ENCODE peak calls at places on chromosomes 11 and 22, in four cellular contexts. S is stimulated activated CD4-positive, alpha-beta T cell treated with anti-CD3 and anti-CD28 coated beads, Interleukin-15, amount 100 ng/mL, for 48 hours; R is activated CD4-positive, alpha-beta T cell treated with anti-CD3 and anti-CD28 coated beads, Interleukin-2, amount 50 U/mL, for 24 hours; F is fibroblast of lung. C is an unnamed sample.

GRCh38 chr11:2691991-2692841 is 7.6 kb downstream of the KCNQ1OT1 start:
- DNase-seq in F (no peak), R (no peak), S (no peak), C (no peak)

GRCh38 chr22:27799334-27800249 is 2.0 kb downstream of the MN1 start:
- DNase-seq in F (peak; percentile 37), R (no peak), S (no peak), C (no peak)

GRCh38 chr11:111733009-111733408 is 33.2 kb downstream of the PPP2R1B start:
- DNase-seq in R (no peak), S (no peak), F (peak; percentile 89), C (peak; percentile 87)

GRCh38 chr22:45127866-45128265 is 35.9 kb upstream of the NUP50 start:
- DNase-seq in S (no peak), R (no peak), F (peak; percentile 70), C (peak; percentile 55)

GRCh38 chr11:62472063-62472884 is 53.4 kb downstream of the SCGB1A1 start:
- DNase-seq in S (no peak), F (peak; percentile 69), R (no peak), C (peak; percentile 46)

GRCh38 chr22:20131593-20131855 is at the start of gene ZDHHC8:
- DNase-seq in F (peak; percentile 24), S (peak; percentile 16), R (no peak), C (no peak)

GRCh38 chr22:22397292-22397870 is 111.2 kb downstream of the ZNF280B start:
- DNase-seq in S (no peak), R (no peak), F (peak; percentile 23), C (peak; percentile 49)

GRCh38 chr11:12684821-12685220 is 10.6 kb downstream of the TEAD1 start:
- DNase-seq in F (no peak), S (no peak), R (no peak), C (no peak)

GRCh38 chr11:18522388-18522787 is 4.4 kb downstream of the TSG101 start:
- DNase-seq in S (no peak), R (no peak), F (no peak), C (no peak)

GRCh38 chr11:12124306-12124705 is 13.9 kb downstream of the MICAL2 start:
- DNase-seq in R (no peak), S (no peak), F (no peak), C (no peak)

GRCh38 chr11:59102259-59102765 is 4.7 kb upstream of the FAM111B start:
- DNase-seq in F (peak; percentile 23), R (peak; percentile 56), S (peak; percentile 56), C (peak; percentile 19)

GRCh38 chr11:102347526-102348331 is 715 bp downstream of the BIRC2 start:
- DNase-seq in S (no peak), F (peak; percentile 39), R (no peak), C (no peak)

GRCh38 chr11:120205596-120206161 is 5.2 kb upstream of the OAF start:
- DNase-seq in S (no peak), F (peak; percentile 67), R (no peak), C (peak; percentile 51)

GRCh38 chr11:61967177-61967923 is at the start of gene FTH1:
- DNase-seq in S (peak; percentile 86), R (peak; percentile 75), F (peak; percentile 83), C (peak; percentile 88)

GRCh38 chr22:27748355-27749168 is 53.0 kb downstream of the MN1 start:
- DNase-seq in F (peak; percentile 90), S (no peak), R (no peak), C (peak; percentile 45)

GRCh38 chr11:27696112-27696511 is 4.1 kb downstream of the BDNF start:
- DNase-seq in R (no peak), F (peak; percentile 40), S (no peak), C (no peak)

GRCh38 chr11:67303132-67303988 is at the start of gene SSH3:
- DNase-seq in F (peak; percentile 58), R (no peak), S (no peak), C (peak; percentile 24)

GRCh38 chr11:44607324-44607962 is 42.0 kb downstream of the CD82 start:
- DNase-seq in F (peak; percentile 39), S (no peak), R (no peak), C (peak; percentile 44)

GRCh38 chr11:107140988-107141387 is 122.7 kb upstream of the GUCY1A2 start:
- DNase-seq in R (no peak), S (no peak), F (no peak), C (no peak)

GRCh38 chr11:10450451-10451398 is 4.3 kb upstream of the AMPD3 start:
- DNase-seq in F (peak; percentile 24), R (no peak), S (no peak), C (no peak)

GRCh38 chr11:73227571-73228211 is 9.6 kb downstream of the P2RY2 start:
- DNase-seq in S (no peak), F (no peak), R (no peak), C (no peak)

GRCh38 chr11:67310246-67311050 is 7.1 kb downstream of the SSH3 start:
- DNase-seq in S (no peak), R (no peak), F (no peak), C (no peak)

GRCh38 chr11:46657186-46657585 is 39.8 kb downstream of the ATG13 start:
- DNase-seq in R (no peak), S (no peak), F (no peak), C (no peak)

GRCh38 chr22:16963189-16963945 is 44.7 kb downstream of the GAB4 start:
- DNase-seq in F (no peak), S (no peak), R (no peak), C (no peak)

GRCh38 chr11:68003846-68004550 is at the start of gene UNC93B1:
- DNase-seq in F (peak; percentile 79), R (peak; percentile 67), S (peak; percentile 82), C (peak; percentile 57)

GRCh38 chr11:70456921-70457532 is 58.7 kb downstream of the CTTN start:
- DNase-seq in S (no peak), R (no peak), F (peak; percentile 58), C (peak; percentile 38)

GRCh38 chr11:11291432-11292015 is 61.5 kb downstream of the CSNK2A3 start:
- DNase-seq in F (no peak), R (no peak), S (no peak), C (no peak)

GRCh38 chr11:56817661-56818060 is 69.2 kb upstream of the OR9G4 start:
- DNase-seq in S (no peak), F (no peak), R (no peak), C (no peak)

GRCh38 chr22:50115693-50116092 is 25.9 kb downstream of the MOV10L1 start:
- DNase-seq in F (peak; percentile 57), R (no peak), S (no peak), C (no peak)

GRCh38 chr22:30416403-30416802 is 9.2 kb upstream of the MTFP1 start:
- DNase-seq in S (no peak), F (no peak), R (no peak), C (no peak)

GRCh38 chr11:75280770-75281468 is 40.3 kb downstream of the TPBGL start:
- DNase-seq in S (no peak), R (no peak), F (no peak), C (no peak)

GRCh38 chr11:129973809-129974208 is 28.8 kb downstream of the PRDM10 start:
- DNase-seq in F (peak; percentile 30), R (no peak), S (no peak), C (no peak)

GRCh38 chr11:33722579-33723234 is 13.5 kb downstream of the CD59 start:
- DNase-seq in R (no peak), F (peak; percentile 82), S (peak; percentile 58), C (peak; percentile 77)

GRCh38 chr22:20448630-20449029 is 11.0 kb upstream of the SCARF2 start:
- DNase-seq in S (no peak), R (no peak), F (peak; percentile 29), C (no peak)

GRCh38 chr11:77819411-77819920 is 1.1 kb downstream of the RSF1 start:
- DNase-seq in S (peak; percentile 76), R (peak; percentile 84), F (peak; percentile 93), C (peak; percentile 70)

GRCh38 chr11:14924291-14924690 is 32.3 kb upstream of the CYP2R1 start:
- DNase-seq in R (no peak), S (no peak), F (no peak), C (no peak)

GRCh38 chr11:11279956-11280689 is 72.9 kb downstream of the CSNK2A3 start:
- DNase-seq in S (no peak), F (peak; percentile 18), R (no peak), C (no peak)

GRCh38 chr11:1757861-1758610 is 5.7 kb downstream of the CTSD start:
- DNase-seq in R (peak; percentile 33), S (peak; percentile 38), F (no peak), C (no peak)

GRCh38 chr22:40107244-40107643 is 70.5 kb upstream of the TNRC6B start:
- DNase-seq in S (no peak), F (no peak), R (no peak), C (no peak)

C was measured in stromal cell of bone marrow.